ENCODE peak calls at places on chromosomes 1 and 21, in four cellular contexts. P is T-helper 1 cell; N is stimulated activated CD4-positive, alpha-beta T cell treated with anti-CD3 and anti-CD28 coated beads, Interleukin-1b, Interleukin-23, amount 100 ng/mL, for 4 hours; U is activated CD8-positive, alpha-beta memory T cell treated with anti-CD3 and anti-CD28 coated beads, Interleukin-2, amount 50 U/mL, for 48 hours. G is an unnamed sample.

GRCh38 chr1:2880086-2880485 is 78.6 kb upstream of the TTC34 start:
- DNase-seq in P (no peak), N (no peak), U (no peak), G (no peak)

GRCh38 chr1:12186277-12186985 is 19.6 kb downstream of the TNFRSF1B start:
- DNase-seq in P (no peak), N (no peak), U (no peak), G (no peak)

GRCh38 chr21:27636671-27637070 is 669.8 kb upstream of the ADAMTS5 start:
- DNase-seq in P (no peak), N (no peak), U (no peak), G (peak)

GRCh38 chr1:171826973-171827372 is 14.3 kb upstream of the DNM3 start:
- DNase-seq in P (no peak), N (no peak), U (no peak), G (no peak)

GRCh38 chr21:33552093-33552998 is 9.5 kb downstream of the SON start:
- DNase-seq in P (no peak), N (no peak), U (no peak), G (no peak)

GRCh38 chr1:85580046-85580411 is 532 bp upstream of the CCN1 start:
- DNase-seq in P (no peak), N (no peak), U (no peak), G (no peak)

GRCh38 chr1:78722521-78722920 is 72.9 kb downstream of the IFI44 start:
- DNase-seq in P (no peak), N (no peak), U (no peak), G (peak)

GRCh38 chr1:28145728-28146127 is 30.8 kb downstream of the PTAFR start:
- DNase-seq in P (no peak), N (no peak), U (no peak), G (no peak)

GRCh38 chr1:32888677-32889420 is 2.6 kb downstream of the HPCA start:
- DNase-seq in P (no peak), N (no peak), U (no peak), G (no peak)

GRCh38 chr1:209589440-209589839 is 5.9 kb downstream of the CAMK1G start:
- DNase-seq in P (no peak), N (no peak), U (no peak), G (no peak)

GRCh38 chr1:39230261-39231190 is 26.0 kb downstream of the MACF1 start:
- DNase-seq in P (peak), N (no peak), U (no peak), G (no peak)

GRCh38 chr1:36520056-36520455 is 37.3 kb upstream of the CSF3R start:
- DNase-seq in P (no peak), N (no peak), U (peak), G (no peak)